ENCODE peak calls at places on chromosome 21, in seven cellular contexts. One of them, this sample, is unnamed. For H3K9me3, the result is how much of the 10 kb centered on the place peaks cover.

GRCh38 chr21:37712204-37712934 is 203.9 kb downstream of the KCNJ6 start:
- DNase-seq in HCT116: peak
- DNase-seq in GM12878: no peak
- DNase-seq in Peyer's patch: peak
- DNase-seq in transverse colon: peak
- DNase-seq in gastrocnemius medialis: peak
- DNase-seq in stomach: peak
- DNase-seq in this sample: peak

GRCh38 chr21:25956993-25957714 is 213.4 kb downstream of the APP start:
- DNase-seq in HCT116: no peak
- DNase-seq in transverse colon: no peak
- DNase-seq in stomach: no peak
- DNase-seq in GM12878: no peak
- DNase-seq in Peyer's patch: no peak
- DNase-seq in gastrocnemius medialis: peak
- DNase-seq in this sample: no peak

GRCh38 chr21:45947296-45947695 is 34.3 kb upstream of the COL6A1 start:
- DNase-seq in gastrocnemius medialis: no peak
- DNase-seq in Peyer's patch: no peak
- DNase-seq in HCT116: no peak
- DNase-seq in stomach: no peak
- DNase-seq in transverse colon: no peak
- DNase-seq in GM12878: no peak
- DNase-seq in this sample: no peak

GRCh38 chr21:38525454-38525853 is 27.2 kb upstream of the ERG start:
- DNase-seq in transverse colon: no peak
- DNase-seq in HCT116: no peak
- DNase-seq in GM12878: no peak
- DNase-seq in gastrocnemius medialis: no peak
- DNase-seq in Peyer's patch: no peak
- DNase-seq in stomach: no peak
- DNase-seq in this sample: no peak

GRCh38 chr21:35197191-35197590 is 148.1 kb upstream of the RUNX1 start:
- DNase-seq in gastrocnemius medialis: no peak
- DNase-seq in GM12878: no peak
- DNase-seq in Peyer's patch: no peak
- DNase-seq in stomach: no peak
- DNase-seq in transverse colon: no peak
- DNase-seq in HCT116: no peak
- DNase-seq in this sample: no peak

GRCh38 chr21:21101911-21102310 is 103.7 kb downstream of the NCAM2 start:
- DNase-seq in gastrocnemius medialis: no peak
- DNase-seq in HCT116: no peak
- DNase-seq in transverse colon: no peak
- DNase-seq in stomach: no peak
- DNase-seq in GM12878: no peak
- DNase-seq in Peyer's patch: no peak
- DNase-seq in this sample: peak

GRCh38 chr21:43881283-43881682 is 16.3 kb downstream of the AGPAT3 start:
- DNase-seq in stomach: no peak
- DNase-seq in Peyer's patch: no peak
- DNase-seq in gastrocnemius medialis: no peak
- DNase-seq in GM12878: no peak
- DNase-seq in HCT116: no peak
- DNase-seq in transverse colon: no peak
- DNase-seq in this sample: no peak

GRCh38 chr21:38773108-38774061 is 32.3 kb upstream of the ETS2 start:
- DNase-seq in GM12878: no peak
- DNase-seq in transverse colon: no peak
- DNase-seq in stomach: no peak
- DNase-seq in HCT116: peak
- DNase-seq in gastrocnemius medialis: peak
- DNase-seq in Peyer's patch: no peak
- DNase-seq in this sample: no peak

GRCh38 chr21:33217168-33217567 is 12.6 kb upstream of the IFNAR2 start:
- DNase-seq in Peyer's patch: no peak
- DNase-seq in stomach: no peak
- DNase-seq in transverse colon: no peak
- DNase-seq in gastrocnemius medialis: no peak
- DNase-seq in GM12878: no peak
- DNase-seq in HCT116: no peak
- DNase-seq in this sample: no peak

GRCh38 chr21:46051821-46052675 is 45.9 kb upstream of the COL6A2 start:
- DNase-seq in transverse colon: no peak
- DNase-seq in HCT116: no peak
- DNase-seq in GM12878: no peak
- DNase-seq in Peyer's patch: peak
- DNase-seq in stomach: no peak
- DNase-seq in gastrocnemius medialis: no peak
- DNase-seq in this sample: no peak

GRCh38 chr21:39556176-39556575 is 56.6 kb upstream of the B3GALT5 start:
- DNase-seq in gastrocnemius medialis: no peak
- DNase-seq in transverse colon: no peak
- DNase-seq in HCT116: no peak
- DNase-seq in Peyer's patch: no peak
- DNase-seq in GM12878: no peak
- DNase-seq in stomach: no peak
- DNase-seq in this sample: no peak

GRCh38 chr21:43361127-43361492 is 65.8 kb downstream of the SIK1 start:
- DNase-seq in HCT116: no peak
- DNase-seq in Peyer's patch: peak
- DNase-seq in gastrocnemius medialis: peak
- DNase-seq in transverse colon: peak
- DNase-seq in GM12878: no peak
- DNase-seq in stomach: no peak
- DNase-seq in this sample: peak

GRCh38 chr21:33059319-33059894 is 10.5 kb upstream of the OLIG1 start:
- DNase-seq in Peyer's patch: no peak
- DNase-seq in stomach: no peak
- DNase-seq in GM12878: no peak
- DNase-seq in gastrocnemius medialis: peak
- DNase-seq in transverse colon: no peak
- DNase-seq in HCT116: no peak
- DNase-seq in this sample: no peak

GRCh38 chr21:41953249-41953830 is 478 bp downstream of the C2CD2 start:
- DNase-seq in HCT116: no peak
- DNase-seq in transverse colon: peak
- DNase-seq in stomach: peak
- DNase-seq in gastrocnemius medialis: no peak
- DNase-seq in Peyer's patch: no peak
- DNase-seq in GM12878: no peak
- DNase-seq in this sample: no peak

GRCh38 chr21:43345746-43346409 is 81.1 kb downstream of the SIK1 start:
- DNase-seq in stomach: no peak
- DNase-seq in gastrocnemius medialis: no peak
- DNase-seq in GM12878: no peak
- DNase-seq in transverse colon: no peak
- DNase-seq in HCT116: no peak
- DNase-seq in Peyer's patch: no peak
- DNase-seq in this sample: no peak

GRCh38 chr21:26850116-26850643 is 5.0 kb upstream of the ADAMTS1 start:
- DNase-seq in stomach: no peak
- DNase-seq in Peyer's patch: no peak
- DNase-seq in transverse colon: no peak
- DNase-seq in GM12878: peak
- DNase-seq in gastrocnemius medialis: no peak
- DNase-seq in HCT116: peak
- DNase-seq in this sample: no peak

GRCh38 chr21:41578708-41579107 is 70.8 kb upstream of the TMPRSS2 start:
- DNase-seq in gastrocnemius medialis: no peak
- DNase-seq in Peyer's patch: peak
- DNase-seq in HCT116: no peak
- DNase-seq in GM12878: no peak
- DNase-seq in stomach: no peak
- DNase-seq in transverse colon: no peak
- DNase-seq in this sample: no peak

GRCh38 chr21:43864806-43865470 is at the start of gene AGPAT3:
- DNase-seq in transverse colon: no peak
- DNase-seq in gastrocnemius medialis: no peak
- DNase-seq in Peyer's patch: no peak
- DNase-seq in HCT116: no peak
- DNase-seq in stomach: no peak
- DNase-seq in GM12878: no peak
- DNase-seq in this sample: peak

GRCh38 chr21:46368533-46369285 is 44.8 kb downstream of the PCNT start:
- DNase-seq in GM12878: peak
- DNase-seq in Peyer's patch: no peak
- DNase-seq in stomach: no peak
- DNase-seq in transverse colon: no peak
- DNase-seq in gastrocnemius medialis: peak
- DNase-seq in HCT116: no peak
- DNase-seq in this sample: no peak

GRCh38 chr21:42892582-42892930 is 553 bp upstream of the NDUFV3 start:
- DNase-seq in transverse colon: no peak
- DNase-seq in GM12878: no peak
- DNase-seq in Peyer's patch: no peak
- DNase-seq in stomach: no peak
- DNase-seq in HCT116: no peak
- DNase-seq in gastrocnemius medialis: no peak
- DNase-seq in this sample: no peak

GRCh38 chr21:36388076-36388475 is 2.9 kb downstream of the CHAF1B start:
- DNase-seq in GM12878: no peak
- DNase-seq in HCT116: no peak
- DNase-seq in stomach: no peak
- DNase-seq in transverse colon: no peak
- DNase-seq in gastrocnemius medialis: no peak
- DNase-seq in Peyer's patch: no peak
- DNase-seq in this sample: no peak
- H3K4me3 ChIP-seq in GM12878: no peak
- H3K4me3 ChIP-seq in HCT116: no peak
- H3K4me3 ChIP-seq in stomach: no peak
- H3K4me3 ChIP-seq in transverse colon: no peak
- H3K4me3 ChIP-seq in gastrocnemius medialis: no peak
- H3K4me3 ChIP-seq in Peyer's patch: no peak
- H3K4me3 ChIP-seq in this sample: no peak

GRCh38 chr21:28136687-28137086 is 856.0 kb downstream of the LTN1 start:
- DNase-seq in transverse colon: no peak
- DNase-seq in stomach: no peak
- DNase-seq in Peyer's patch: no peak
- DNase-seq in GM12878: no peak
- DNase-seq in gastrocnemius medialis: no peak
- DNase-seq in HCT116: no peak
- DNase-seq in this sample: no peak

GRCh38 chr21:28127390-28127789 is 865.3 kb downstream of the LTN1 start:
- DNase-seq in Peyer's patch: no peak
- DNase-seq in stomach: no peak
- DNase-seq in HCT116: no peak
- DNase-seq in transverse colon: no peak
- DNase-seq in gastrocnemius medialis: no peak
- DNase-seq in GM12878: no peak
- DNase-seq in this sample: no peak

GRCh38 chr21:28133116-28133515 is 859.6 kb downstream of the LTN1 start:
- DNase-seq in GM12878: no peak
- DNase-seq in gastrocnemius medialis: no peak
- DNase-seq in stomach: no peak
- DNase-seq in transverse colon: no peak
- DNase-seq in Peyer's patch: no peak
- DNase-seq in HCT116: no peak
- DNase-seq in this sample: no peak

GRCh38 chr21:28135646-28136045 is 857.0 kb downstream of the LTN1 start:
- DNase-seq in Peyer's patch: no peak
- DNase-seq in gastrocnemius medialis: no peak
- DNase-seq in HCT116: no peak
- DNase-seq in stomach: no peak
- DNase-seq in GM12878: no peak
- DNase-seq in transverse colon: no peak
- DNase-seq in this sample: no peak

DNA sequence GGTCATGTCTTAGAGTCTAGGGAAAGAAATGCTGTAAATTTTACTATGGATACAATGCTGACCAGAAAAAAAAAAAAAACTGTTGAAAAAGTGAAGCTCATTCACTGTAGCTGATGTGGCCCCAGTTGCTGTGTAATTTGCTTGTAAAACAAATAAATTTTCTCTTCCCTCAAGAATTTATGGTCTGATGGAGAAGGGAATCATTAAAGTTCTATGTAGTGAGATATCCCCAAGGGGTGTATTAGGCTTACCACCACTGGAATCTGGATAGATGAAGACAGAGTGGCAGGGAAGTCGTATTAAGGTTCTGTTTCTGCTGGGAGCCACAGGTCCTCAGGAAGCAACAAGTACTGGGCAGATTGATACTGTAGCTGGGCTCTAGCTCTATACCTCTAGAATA is 860.0 kb downstream of the LTN1 start:
- DNase-seq in transverse colon: no peak
- DNase-seq in Peyer's patch: no peak
- DNase-seq in HCT116: no peak
- DNase-seq in GM12878: no peak
- DNase-seq in gastrocnemius medialis: no peak
- DNase-seq in stomach: no peak
- DNase-seq in this sample: no peak
- TF ChIP-seq POLR2A in transverse colon: no peak
- TF ChIP-seq POLR2A in Peyer's patch: no peak
- TF ChIP-seq POLR2A in HCT116: no peak
- TF ChIP-seq POLR2A in GM12878: no peak
- TF ChIP-seq POLR2A in gastrocnemius medialis: no peak
- TF ChIP-seq POLR2A in stomach: no peak
- TF ChIP-seq POLR2A in this sample: no peak

DNA sequence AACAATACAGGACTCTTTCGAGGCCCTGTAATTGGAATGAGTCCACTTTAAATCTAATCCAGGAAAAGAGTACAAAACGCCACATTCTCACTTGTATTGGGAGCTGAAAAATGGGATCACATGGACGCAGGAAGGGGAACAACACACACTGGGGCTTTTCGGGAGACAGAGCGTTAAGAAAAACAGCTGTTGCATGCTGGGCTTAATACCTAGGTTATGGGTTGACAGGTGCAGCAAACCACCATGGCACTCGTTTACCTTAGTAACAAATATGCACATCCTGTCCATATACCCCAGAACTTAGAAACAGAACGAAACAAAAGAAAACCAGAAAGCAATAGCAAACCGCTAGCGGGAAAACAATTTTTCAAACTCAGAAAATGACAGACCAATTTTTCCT is 1532.7 kb upstream of the TPTE start:
- DNase-seq in Peyer's patch: no peak
- DNase-seq in HCT116: no peak
- DNase-seq in stomach: no peak
- DNase-seq in transverse colon: no peak
- DNase-seq in gastrocnemius medialis: no peak
- DNase-seq in GM12878: no peak
- DNase-seq in this sample: no peak
- H3K9me3 ChIP-seq in Peyer's patch: under half
- H3K9me3 ChIP-seq in HCT116: under half
- H3K9me3 ChIP-seq in stomach: under half
- H3K9me3 ChIP-seq in transverse colon: under half
- H3K9me3 ChIP-seq in gastrocnemius medialis: under half
- H3K9me3 ChIP-seq in GM12878: under half
- H3K9me3 ChIP-seq in this sample: under half

DNA sequence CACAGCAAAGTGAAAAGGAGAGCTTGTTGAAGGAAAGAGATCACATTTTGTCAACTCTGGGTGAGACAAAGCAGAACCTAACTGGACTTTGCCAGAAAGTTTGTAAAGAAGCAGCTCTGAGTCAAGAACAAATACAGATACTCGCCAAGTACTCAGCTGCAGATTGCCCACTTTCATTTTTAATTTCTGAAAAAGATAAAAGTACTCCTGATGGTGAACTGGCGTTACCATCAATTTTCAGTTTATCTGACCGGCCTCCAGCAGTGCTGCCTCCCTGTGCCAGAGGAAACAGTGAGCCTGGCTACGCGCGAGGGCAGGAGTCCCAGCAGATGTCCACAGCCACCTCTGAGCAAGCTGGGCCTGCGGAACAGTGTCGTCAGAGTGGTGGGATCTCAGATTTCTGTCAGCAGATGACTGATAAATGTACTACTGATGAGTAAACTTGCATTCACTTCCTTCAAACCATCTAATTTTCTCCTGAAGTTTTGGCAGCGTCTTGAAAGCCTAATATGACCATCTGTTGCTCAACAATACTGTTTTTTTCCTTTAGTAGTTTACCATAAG is 43.8 kb downstream of the BACH1 start:
- DNase-seq in stomach: no peak
- DNase-seq in gastrocnemius medialis: peak
- DNase-seq in HCT116: no peak
- DNase-seq in transverse colon: peak
- DNase-seq in Peyer's patch: peak
- DNase-seq in GM12878: peak
- DNase-seq in this sample: no peak
- H3K4me3 ChIP-seq in stomach: no peak
- H3K4me3 ChIP-seq in gastrocnemius medialis: no peak
- H3K4me3 ChIP-seq in HCT116: no peak
- H3K4me3 ChIP-seq in transverse colon: no peak
- H3K4me3 ChIP-seq in Peyer's patch: no peak
- H3K4me3 ChIP-seq in GM12878: peak
- H3K4me3 ChIP-seq in this sample: no peak

This sample was measured in testis.